ENCODE peak calls at places on chromosomes 4 and X, in six cellular contexts. One of them, this sample, is unnamed.

GRCh38 chrX:101507986-101508385 is 22.7 kb downstream of the ARMCX4 start:
- DNase-seq in pancreas: no peak
- DNase-seq in breast epithelium: no peak
- DNase-seq in ovary: no peak
- DNase-seq in fibroblast of lung: no peak
- DNase-seq in astrocyte: no peak
- DNase-seq in this sample: no peak

GRCh38 chr4:19971829-19972228 is 279.9 kb upstream of the SLIT2 start:
- DNase-seq in pancreas: no peak
- DNase-seq in breast epithelium: no peak
- DNase-seq in ovary: no peak
- DNase-seq in fibroblast of lung: no peak
- DNase-seq in astrocyte: peak
- DNase-seq in this sample: no peak

GRCh38 chr4:137861682-137862081 is 329.4 kb upstream of the PCDH18 start:
- DNase-seq in pancreas: no peak
- DNase-seq in breast epithelium: no peak
- DNase-seq in ovary: no peak
- DNase-seq in fibroblast of lung: peak
- DNase-seq in astrocyte: no peak
- DNase-seq in this sample: no peak

GRCh38 chrX:51178352-51178751 is 154.3 kb upstream of the NUDT10 start:
- DNase-seq in pancreas: no peak
- DNase-seq in breast epithelium: no peak
- DNase-seq in ovary: no peak
- DNase-seq in fibroblast of lung: no peak
- DNase-seq in astrocyte: no peak
- DNase-seq in this sample: no peak

GRCh38 chr4:3340703-3341088 is 47.9 kb downstream of the RGS12 start:
- DNase-seq in pancreas: peak
- DNase-seq in breast epithelium: peak
- DNase-seq in ovary: no peak
- DNase-seq in fibroblast of lung: no peak
- DNase-seq in astrocyte: no peak
- DNase-seq in this sample: no peak

GRCh38 chr4:89247951-89248350 is 59.6 kb downstream of the GPRIN3 start:
- DNase-seq in pancreas: peak
- DNase-seq in breast epithelium: no peak
- DNase-seq in ovary: peak
- DNase-seq in fibroblast of lung: no peak
- DNase-seq in astrocyte: no peak
- DNase-seq in this sample: no peak

GRCh38 chr4:7971881-7972500 is 32.3 kb upstream of the AFAP1 start:
- DNase-seq in pancreas: no peak
- DNase-seq in breast epithelium: no peak
- DNase-seq in ovary: no peak
- DNase-seq in fibroblast of lung: no peak
- DNase-seq in astrocyte: no peak
- DNase-seq in this sample: no peak

GRCh38 chr4:15906024-15906443 is 32.5 kb downstream of the FGFBP1 start:
- DNase-seq in pancreas: peak
- DNase-seq in breast epithelium: peak
- DNase-seq in ovary: no peak
- DNase-seq in fibroblast of lung: no peak
- DNase-seq in astrocyte: peak
- DNase-seq in this sample: peak

DNA sequence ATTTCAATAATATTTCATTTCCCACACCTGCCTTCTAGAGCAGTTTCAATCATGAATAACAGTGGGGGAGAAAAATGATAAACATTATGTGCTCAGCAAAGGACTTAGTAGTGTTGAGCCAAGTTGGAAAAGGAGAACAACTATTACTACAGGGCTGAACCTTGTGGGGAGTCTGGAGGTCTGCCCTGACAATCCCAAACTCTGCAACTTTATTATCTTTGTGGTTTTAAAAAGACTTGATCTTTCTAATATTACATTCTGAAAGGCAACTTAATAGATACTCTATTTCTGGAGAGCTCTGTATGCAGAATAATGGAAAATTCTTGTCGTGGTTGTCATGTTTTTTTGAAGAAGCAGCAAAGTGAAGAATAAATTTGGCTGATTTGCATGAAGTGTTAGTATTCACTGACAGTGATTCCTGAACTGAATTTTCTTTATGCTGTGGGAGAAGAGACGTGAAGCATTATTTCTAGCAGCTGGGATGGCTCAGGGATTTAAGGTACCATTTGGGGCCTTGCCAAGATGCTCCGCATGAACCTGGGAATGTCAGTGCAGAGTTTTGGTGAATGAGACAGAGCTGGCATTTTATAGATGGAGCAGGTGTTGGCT is 116.2 kb downstream of the SPCS3 start:
- DNase-seq in pancreas: no peak
- DNase-seq in breast epithelium: no peak
- DNase-seq in ovary: no peak
- DNase-seq in fibroblast of lung: peak
- DNase-seq in astrocyte: peak
- DNase-seq in this sample: no peak
- H3K27ac ChIP-seq in pancreas: no peak
- H3K27ac ChIP-seq in breast epithelium: no peak
- H3K27ac ChIP-seq in ovary: no peak
- H3K27ac ChIP-seq in fibroblast of lung: peak
- H3K27ac ChIP-seq in astrocyte: peak
- H3K27ac ChIP-seq in this sample: no peak

GRCh38 chr4:156344397-156344796 is 390.7 kb upstream of the CTSO start:
- DNase-seq in pancreas: no peak
- DNase-seq in breast epithelium: no peak
- DNase-seq in ovary: no peak
- DNase-seq in fibroblast of lung: no peak
- DNase-seq in astrocyte: no peak
- DNase-seq in this sample: no peak
- H3K27ac ChIP-seq in pancreas: no peak
- H3K27ac ChIP-seq in breast epithelium: no peak
- H3K27ac ChIP-seq in ovary: no peak
- H3K27ac ChIP-seq in fibroblast of lung: no peak
- H3K27ac ChIP-seq in astrocyte: no peak
- H3K27ac ChIP-seq in this sample: no peak

DNA sequence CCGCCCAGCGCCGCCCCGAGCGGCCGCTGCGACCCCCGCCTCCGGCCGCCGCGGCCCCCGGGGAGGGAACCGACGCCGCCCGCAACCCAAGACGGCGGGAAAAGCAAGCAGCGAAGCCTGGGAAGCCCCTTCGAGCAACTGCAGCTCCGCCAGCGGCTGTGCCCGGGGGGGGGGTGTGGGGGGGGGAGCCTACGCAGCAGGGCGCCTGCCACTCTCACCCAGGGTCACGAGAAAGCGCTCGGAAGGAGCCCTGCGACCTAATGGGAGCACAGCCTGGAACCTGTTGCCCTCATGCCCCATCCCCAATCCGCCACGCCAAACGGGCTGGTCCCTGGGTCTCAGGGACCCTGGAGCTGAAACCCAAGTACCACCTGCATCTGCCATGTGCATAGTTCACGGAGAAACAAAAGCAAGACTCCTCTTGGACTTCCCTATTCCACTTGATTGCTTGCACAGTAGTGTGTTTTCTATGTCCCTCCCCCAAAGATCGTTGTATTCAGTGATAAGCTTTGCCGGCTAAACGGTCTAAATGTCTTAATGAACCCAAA is 318 bp upstream of the GAB3 start:
- DNase-seq in pancreas: peak
- DNase-seq in breast epithelium: no peak
- DNase-seq in ovary: no peak
- DNase-seq in fibroblast of lung: no peak
- DNase-seq in astrocyte: no peak
- DNase-seq in this sample: no peak
- H3K27ac ChIP-seq in pancreas: no peak
- H3K27ac ChIP-seq in breast epithelium: peak
- H3K27ac ChIP-seq in ovary: no peak
- H3K27ac ChIP-seq in fibroblast of lung: no peak
- H3K27ac ChIP-seq in astrocyte: no peak
- H3K27ac ChIP-seq in this sample: no peak

DNA sequence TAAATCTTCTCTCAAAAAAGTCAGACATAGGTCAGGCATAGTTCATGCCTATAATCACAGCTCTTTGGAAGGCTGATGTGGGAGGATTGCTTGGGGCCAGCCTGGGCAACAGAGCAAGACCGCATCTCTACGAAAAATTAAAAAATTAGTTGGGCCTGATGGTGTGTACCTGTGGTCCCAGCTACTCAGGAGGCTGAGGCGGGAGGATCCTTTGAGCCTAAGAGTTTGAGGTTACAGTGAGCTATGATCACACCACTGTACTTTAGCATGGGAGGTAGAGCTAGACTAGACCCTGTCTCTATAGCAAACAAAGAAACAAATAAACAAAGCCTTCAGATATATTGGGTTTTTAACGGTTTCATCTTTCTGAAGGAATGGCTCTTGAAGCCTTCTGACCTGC is 62.2 kb downstream of the DIPK2B start:
- DNase-seq in pancreas: no peak
- DNase-seq in breast epithelium: no peak
- DNase-seq in ovary: no peak
- DNase-seq in fibroblast of lung: no peak
- DNase-seq in astrocyte: no peak
- DNase-seq in this sample: no peak
- H3K27ac ChIP-seq in pancreas: no peak
- H3K27ac ChIP-seq in breast epithelium: no peak
- H3K27ac ChIP-seq in ovary: no peak
- H3K27ac ChIP-seq in fibroblast of lung: no peak
- H3K27ac ChIP-seq in astrocyte: no peak
- H3K27ac ChIP-seq in this sample: no peak

This sample was measured in caudate nucleus.